ENCODE peak calls at places on chromosomes 5 and 9, in six cellular contexts. One of them, this sample, is unnamed.

GRCh38 chr5:1245901-1246576 is 20.9 kb downstream of the SLC6A18 start:
- DNase-seq in mesendoderm: no peak
- DNase-seq in neuronal stem cell: no peak
- DNase-seq in H9: peak
- DNase-seq in H1: peak
- DNase-seq in mesenchymal stem cell: no peak
- DNase-seq in this sample: no peak

GRCh38 chr9:109739760-109740159 is 40.2 kb upstream of the PALM2AKAP2 start:
- DNase-seq in mesendoderm: no peak
- DNase-seq in neuronal stem cell: no peak
- DNase-seq in H9: no peak
- DNase-seq in H1: no peak
- DNase-seq in mesenchymal stem cell: no peak
- DNase-seq in this sample: no peak

GRCh38 chr5:91058575-91058974 is 324.5 kb downstream of the ARRDC3 start:
- DNase-seq in mesendoderm: no peak
- DNase-seq in neuronal stem cell: no peak
- DNase-seq in H9: no peak
- DNase-seq in H1: no peak
- DNase-seq in mesenchymal stem cell: no peak
- DNase-seq in this sample: no peak

GRCh38 chr9:88792502-88792901 is 198.8 kb upstream of the S1PR3 start:
- DNase-seq in mesendoderm: no peak
- DNase-seq in neuronal stem cell: no peak
- DNase-seq in H9: no peak
- DNase-seq in H1: peak
- DNase-seq in mesenchymal stem cell: no peak
- DNase-seq in this sample: no peak

GRCh38 chr5:172428224-172429166 is 25.8 kb downstream of the SH3PXD2B start:
- DNase-seq in mesendoderm: no peak
- DNase-seq in neuronal stem cell: no peak
- DNase-seq in H9: no peak
- DNase-seq in H1: no peak
- DNase-seq in mesenchymal stem cell: no peak
- DNase-seq in this sample: no peak

GRCh38 chr5:78593465-78593864 is 55.1 kb downstream of the LHFPL2 start:
- DNase-seq in mesendoderm: no peak
- DNase-seq in neuronal stem cell: no peak
- DNase-seq in H9: no peak
- DNase-seq in H1: no peak
- DNase-seq in mesenchymal stem cell: no peak
- DNase-seq in this sample: no peak

GRCh38 chr5:177457239-177458121 is 10.9 kb downstream of the PRR7 start:
- DNase-seq in mesendoderm: peak
- DNase-seq in neuronal stem cell: peak
- DNase-seq in H9: peak
- DNase-seq in H1: peak
- DNase-seq in mesenchymal stem cell: peak
- DNase-seq in this sample: peak

GRCh38 chr5:116947691-116948528 is 373.3 kb upstream of the SEMA6A start:
- DNase-seq in mesendoderm: peak
- DNase-seq in neuronal stem cell: peak
- DNase-seq in H9: peak
- DNase-seq in H1: peak
- DNase-seq in mesenchymal stem cell: peak
- DNase-seq in this sample: no peak

GRCh38 chr5:141135030-141135717 is at the start of gene PCDHB5:
- DNase-seq in mesendoderm: peak
- DNase-seq in neuronal stem cell: no peak
- DNase-seq in H9: peak
- DNase-seq in H1: peak
- DNase-seq in mesenchymal stem cell: peak
- DNase-seq in this sample: no peak

GRCh38 chr9:112743216-112743835 is 7.2 kb upstream of the SNX30 start:
- DNase-seq in mesendoderm: peak
- DNase-seq in neuronal stem cell: no peak
- DNase-seq in H9: no peak
- DNase-seq in H1: no peak
- DNase-seq in mesenchymal stem cell: no peak
- DNase-seq in this sample: no peak

GRCh38 chr9:18256574-18256973 is 217.4 kb upstream of the ADAMTSL1 start:
- DNase-seq in mesendoderm: peak
- DNase-seq in neuronal stem cell: no peak
- DNase-seq in H9: no peak
- DNase-seq in H1: no peak
- DNase-seq in mesenchymal stem cell: peak
- DNase-seq in this sample: peak

GRCh38 chr5:55577353-55578060 is 42.7 kb upstream of the PLPP1 start:
- DNase-seq in mesendoderm: no peak
- DNase-seq in neuronal stem cell: no peak
- DNase-seq in H9: no peak
- DNase-seq in H1: peak
- DNase-seq in mesenchymal stem cell: no peak
- DNase-seq in this sample: no peak

GRCh38 chr9:108645520-108645919 is 210.3 kb downstream of the ACTL7B start:
- DNase-seq in mesendoderm: no peak
- DNase-seq in neuronal stem cell: no peak
- DNase-seq in H9: no peak
- DNase-seq in H1: no peak
- DNase-seq in mesenchymal stem cell: no peak
- DNase-seq in this sample: no peak

GRCh38 chr5:176743828-176744583 is 66.4 kb upstream of the UNC5A start:
- DNase-seq in mesendoderm: no peak
- DNase-seq in neuronal stem cell: no peak
- DNase-seq in H9: peak
- DNase-seq in H1: peak
- DNase-seq in mesenchymal stem cell: no peak
- DNase-seq in this sample: no peak

GRCh38 chr5:143403357-143403606 is 204 bp downstream of the NR3C1 start:
- DNase-seq in mesendoderm: no peak
- DNase-seq in neuronal stem cell: no peak
- DNase-seq in H9: no peak
- DNase-seq in H1: no peak
- DNase-seq in mesenchymal stem cell: no peak
- DNase-seq in this sample: no peak

GRCh38 chr5:172496671-172497371 is 42.5 kb upstream of the SH3PXD2B start:
- DNase-seq in mesendoderm: no peak
- DNase-seq in neuronal stem cell: no peak
- DNase-seq in H9: peak
- DNase-seq in H1: peak
- DNase-seq in mesenchymal stem cell: peak
- DNase-seq in this sample: no peak

DNA sequence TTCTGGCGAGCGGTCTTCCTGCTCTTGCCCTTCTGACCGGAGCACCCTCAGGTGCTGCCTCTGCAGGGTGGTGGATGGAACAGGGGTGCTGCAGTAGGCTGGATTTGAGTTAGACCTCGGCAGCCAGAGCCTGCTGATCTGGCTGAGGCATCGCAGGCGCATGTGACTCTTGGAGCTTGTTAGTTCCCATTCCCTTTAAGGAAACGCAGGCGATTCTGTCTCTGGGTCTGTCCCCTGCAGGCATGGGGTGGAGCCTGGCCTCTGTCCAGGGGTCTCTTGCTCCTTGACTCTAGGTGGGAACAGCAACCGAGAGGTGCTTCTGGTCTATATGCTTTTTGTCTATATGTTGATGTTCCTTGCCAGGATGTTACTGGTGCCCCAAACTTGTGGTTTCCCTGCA is 3.1 kb downstream of the WNK2 start:
- DNase-seq in mesendoderm: no peak
- DNase-seq in neuronal stem cell: no peak
- DNase-seq in H9: no peak
- DNase-seq in H1: no peak
- DNase-seq in mesenchymal stem cell: no peak
- DNase-seq in this sample: no peak
- H2BK15ac ChIP-seq in mesendoderm: no peak
- H2BK15ac ChIP-seq in neuronal stem cell: no peak
- H2BK15ac ChIP-seq in H9: no peak
- H2BK15ac ChIP-seq in H1: no peak
- H2BK15ac ChIP-seq in mesenchymal stem cell: no peak
- H2BK15ac ChIP-seq in this sample: no peak

GRCh38 chr5:122997294-122997693 is 39.2 kb downstream of the PPIC start:
- DNase-seq in mesendoderm: no peak
- DNase-seq in neuronal stem cell: no peak
- DNase-seq in H9: no peak
- DNase-seq in H1: no peak
- DNase-seq in mesenchymal stem cell: no peak
- DNase-seq in this sample: no peak
- H2BK15ac ChIP-seq in mesendoderm: no peak
- H2BK15ac ChIP-seq in neuronal stem cell: no peak
- H2BK15ac ChIP-seq in H9: no peak
- H2BK15ac ChIP-seq in H1: no peak
- H2BK15ac ChIP-seq in mesenchymal stem cell: no peak
- H2BK15ac ChIP-seq in this sample: no peak

DNA sequence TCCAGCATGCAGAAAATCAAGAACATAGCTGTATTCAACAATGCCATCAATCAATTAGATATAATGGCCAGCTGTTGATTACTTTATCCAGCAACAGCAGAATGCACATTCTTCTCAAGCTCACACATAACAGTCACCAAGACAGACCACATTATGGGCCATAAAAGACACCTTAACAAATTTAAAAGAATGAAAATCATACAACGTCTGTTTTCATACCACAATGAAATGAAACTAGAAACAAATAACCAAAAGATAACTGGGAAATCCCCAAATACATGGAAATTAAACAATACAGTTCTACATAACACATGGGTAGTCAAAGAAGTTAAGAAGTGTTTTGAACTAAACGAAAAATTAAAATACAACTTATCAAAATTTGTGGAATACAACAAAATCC is 130.9 kb upstream of the GNA14 start:
- DNase-seq in mesendoderm: no peak
- DNase-seq in neuronal stem cell: no peak
- DNase-seq in H9: no peak
- DNase-seq in H1: no peak
- DNase-seq in mesenchymal stem cell: no peak
- DNase-seq in this sample: no peak
- H2BK15ac ChIP-seq in mesendoderm: no peak
- H2BK15ac ChIP-seq in neuronal stem cell: no peak
- H2BK15ac ChIP-seq in H9: no peak
- H2BK15ac ChIP-seq in H1: no peak
- H2BK15ac ChIP-seq in mesenchymal stem cell: no peak
- H2BK15ac ChIP-seq in this sample: no peak

GRCh38 chr5:159040181-159040580 is 59.5 kb downstream of the EBF1 start:
- DNase-seq in mesendoderm: no peak
- DNase-seq in neuronal stem cell: no peak
- DNase-seq in H9: no peak
- DNase-seq in H1: no peak
- DNase-seq in mesenchymal stem cell: no peak
- DNase-seq in this sample: no peak

GRCh38 chr5:159041754-159042153 is 58.0 kb downstream of the EBF1 start:
- DNase-seq in mesendoderm: no peak
- DNase-seq in neuronal stem cell: no peak
- DNase-seq in H9: no peak
- DNase-seq in H1: no peak
- DNase-seq in mesenchymal stem cell: peak
- DNase-seq in this sample: no peak

GRCh38 chr5:159034083-159034824 is 65.5 kb downstream of the EBF1 start:
- DNase-seq in mesendoderm: peak
- DNase-seq in neuronal stem cell: no peak
- DNase-seq in H9: no peak
- DNase-seq in H1: no peak
- DNase-seq in mesenchymal stem cell: peak
- DNase-seq in this sample: no peak

GRCh38 chr5:159043551-159043950 is 56.2 kb downstream of the EBF1 start:
- DNase-seq in mesendoderm: no peak
- DNase-seq in neuronal stem cell: no peak
- DNase-seq in H9: no peak
- DNase-seq in H1: no peak
- DNase-seq in mesenchymal stem cell: no peak
- DNase-seq in this sample: no peak

DNA sequence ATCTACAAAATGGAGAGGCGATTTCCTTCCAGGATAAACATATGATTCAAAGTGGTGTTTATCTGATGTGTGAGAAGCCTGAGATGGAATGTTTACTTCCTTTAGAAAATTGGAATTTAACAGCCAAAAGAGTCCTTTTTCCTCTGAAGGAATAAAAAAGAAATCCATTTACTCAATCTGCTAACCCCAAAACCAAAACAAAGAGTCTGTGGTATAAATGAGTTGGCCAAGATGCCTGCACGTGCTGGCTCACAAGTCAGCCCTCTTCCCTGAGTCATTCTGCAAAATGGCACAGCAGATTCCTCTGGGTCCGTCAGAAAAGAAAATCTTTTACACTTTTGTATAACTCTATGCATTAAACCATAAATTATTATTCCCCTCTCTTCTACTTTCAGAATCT is 60.8 kb downstream of the EBF1 start:
- DNase-seq in mesendoderm: no peak
- DNase-seq in neuronal stem cell: no peak
- DNase-seq in H9: no peak
- DNase-seq in H1: no peak
- DNase-seq in mesenchymal stem cell: peak
- DNase-seq in this sample: peak
- H2BK15ac ChIP-seq in mesendoderm: no peak
- H2BK15ac ChIP-seq in neuronal stem cell: no peak
- H2BK15ac ChIP-seq in H9: no peak
- H2BK15ac ChIP-seq in H1: no peak
- H2BK15ac ChIP-seq in mesenchymal stem cell: no peak
- H2BK15ac ChIP-seq in this sample: peak

GRCh38 chr5:95938355-95938754 is 23.3 kb downstream of the ELL2 start:
- DNase-seq in mesendoderm: no peak
- DNase-seq in neuronal stem cell: no peak
- DNase-seq in H9: no peak
- DNase-seq in H1: no peak
- DNase-seq in mesenchymal stem cell: no peak
- DNase-seq in this sample: no peak
- H2BK15ac ChIP-seq in mesendoderm: no peak
- H2BK15ac ChIP-seq in neuronal stem cell: no peak
- H2BK15ac ChIP-seq in H9: no peak
- H2BK15ac ChIP-seq in H1: no peak
- H2BK15ac ChIP-seq in mesenchymal stem cell: no peak
- H2BK15ac ChIP-seq in this sample: no peak

GRCh38 chr5:5765066-5765465 is 342.6 kb downstream of the ICE1 start:
- DNase-seq in mesendoderm: no peak
- DNase-seq in neuronal stem cell: no peak
- DNase-seq in H9: no peak
- DNase-seq in H1: no peak
- DNase-seq in mesenchymal stem cell: no peak
- DNase-seq in this sample: no peak
- H2BK15ac ChIP-seq in mesendoderm: no peak
- H2BK15ac ChIP-seq in neuronal stem cell: no peak
- H2BK15ac ChIP-seq in H9: no peak
- H2BK15ac ChIP-seq in H1: no peak
- H2BK15ac ChIP-seq in mesenchymal stem cell: no peak
- H2BK15ac ChIP-seq in this sample: no peak

GRCh38 chr5:34062419-34062818 is 19.4 kb upstream of the C1QTNF3 start:
- DNase-seq in mesendoderm: no peak
- DNase-seq in neuronal stem cell: no peak
- DNase-seq in H9: no peak
- DNase-seq in H1: no peak
- DNase-seq in mesenchymal stem cell: no peak
- DNase-seq in this sample: no peak
- H2BK15ac ChIP-seq in mesendoderm: no peak
- H2BK15ac ChIP-seq in neuronal stem cell: no peak
- H2BK15ac ChIP-seq in H9: no peak
- H2BK15ac ChIP-seq in H1: no peak
- H2BK15ac ChIP-seq in mesenchymal stem cell: no peak
- H2BK15ac ChIP-seq in this sample: no peak

GRCh38 chr9:106933470-106933869 is 70.5 kb downstream of the ZNF462 start:
- DNase-seq in mesendoderm: no peak
- DNase-seq in neuronal stem cell: no peak
- DNase-seq in H9: no peak
- DNase-seq in H1: no peak
- DNase-seq in mesenchymal stem cell: no peak
- DNase-seq in this sample: no peak
- H2BK15ac ChIP-seq in mesendoderm: no peak
- H2BK15ac ChIP-seq in neuronal stem cell: no peak
- H2BK15ac ChIP-seq in H9: no peak
- H2BK15ac ChIP-seq in H1: no peak
- H2BK15ac ChIP-seq in mesenchymal stem cell: no peak
- H2BK15ac ChIP-seq in this sample: no peak

GRCh38 chr5:142296914-142297417 is 27.9 kb downstream of the SPRY4 start:
- DNase-seq in mesendoderm: no peak
- DNase-seq in neuronal stem cell: no peak
- DNase-seq in H9: no peak
- DNase-seq in H1: no peak
- DNase-seq in mesenchymal stem cell: peak
- DNase-seq in this sample: peak
- H2BK15ac ChIP-seq in mesendoderm: no peak
- H2BK15ac ChIP-seq in neuronal stem cell: no peak
- H2BK15ac ChIP-seq in H9: no peak
- H2BK15ac ChIP-seq in H1: no peak
- H2BK15ac ChIP-seq in mesenchymal stem cell: no peak
- H2BK15ac ChIP-seq in this sample: peak

This sample was measured in IMR-90.